ENCODE peak calls at places on chromosomes 12 and 14, in four cellular contexts. G, F, K and A are unnamed samples.
A peak's percentile ranks its signal among the peaks of the same experiment; 100 is the strongest.

GRCh38 chr14:32080001-32080510 is 3.0 kb downstream of the ARHGAP5 start:
- DNase-seq in F (no peak), K (no peak), G (no peak), A (no peak)

GRCh38 chr14:100900837-100901390 is 2.6 kb downstream of the RTL1 start:
- DNase-seq in G (no peak), F (peak; percentile 50), K (peak; percentile 54), A (no peak)

GRCh38 chr12:99128246-99128645 is 483.2 kb downstream of the APAF1 start:
- DNase-seq in K (no peak), G (no peak), F (no peak), A (no peak)

GRCh38 chr12:10372534-10372931 is 17.3 kb downstream of the KLRK1 start:
- DNase-seq in G (no peak), K (no peak), F (peak; percentile 64), A (no peak)

GRCh38 chr14:78697341-78697740 is 527.2 kb downstream of the NRXN3 start:
- DNase-seq in G (no peak), K (peak; percentile 36), F (no peak), A (peak; percentile 38)

GRCh38 chr14:31420013-31420318 is 384 bp downstream of the HEATR5A start:
- DNase-seq in G (peak; percentile 50), F (peak; percentile 84), K (peak; percentile 52), A (no peak)

GRCh38 chr12:128795530-128796361 is 28.0 kb downstream of the SLC15A4 start:
- DNase-seq in K (no peak), G (no peak), F (no peak), A (no peak)

GRCh38 chr12:132766380-132767085 is 4.9 kb upstream of the ANKLE2 start:
- DNase-seq in G (no peak), F (peak; percentile 36), K (no peak), A (no peak)

GRCh38 chr14:99774526-99775307 is 18.5 kb upstream of the EML1 start:
- DNase-seq in K (no peak), G (no peak), F (peak; percentile 59), A (no peak)

GRCh38 chr14:56199095-56199975 is 81.1 kb downstream of the PELI2 start:
- DNase-seq in G (peak; percentile 55), K (peak; percentile 95), F (no peak), A (peak; percentile 46)

GRCh38 chr14:52313903-52314481 is at the start of gene PTGER2:
- DNase-seq in K (peak; percentile 63), G (peak; percentile 50), F (peak; percentile 95), A (peak; percentile 75)

GRCh38 chr12:22101749-22102243 is 55.8 kb downstream of the CMAS start:
- DNase-seq in K (no peak), F (peak; percentile 10), G (peak; percentile 11), A (peak; percentile 65)

GRCh38 chr14:71029236-71029781 is 122.0 kb downstream of the PCNX1 start:
- DNase-seq in G (no peak), F (no peak), K (no peak), A (peak; percentile 56)

GRCh38 chr12:99442758-99443157 is 204.8 kb upstream of the GARIN6 start:
- DNase-seq in K (no peak), F (no peak), G (no peak), A (no peak)

GRCh38 chr12:123519151-123520001 is 14.1 kb downstream of the RILPL1 start:
- DNase-seq in K (peak; percentile 64), F (peak; percentile 11), G (no peak), A (peak; percentile 78)

GRCh38 chr12:108768591-108769500 is 37.5 kb upstream of the CORO1C start:
- DNase-seq in K (peak; percentile 71), F (peak; percentile 89), G (peak; percentile 44), A (no peak)

DNA sequence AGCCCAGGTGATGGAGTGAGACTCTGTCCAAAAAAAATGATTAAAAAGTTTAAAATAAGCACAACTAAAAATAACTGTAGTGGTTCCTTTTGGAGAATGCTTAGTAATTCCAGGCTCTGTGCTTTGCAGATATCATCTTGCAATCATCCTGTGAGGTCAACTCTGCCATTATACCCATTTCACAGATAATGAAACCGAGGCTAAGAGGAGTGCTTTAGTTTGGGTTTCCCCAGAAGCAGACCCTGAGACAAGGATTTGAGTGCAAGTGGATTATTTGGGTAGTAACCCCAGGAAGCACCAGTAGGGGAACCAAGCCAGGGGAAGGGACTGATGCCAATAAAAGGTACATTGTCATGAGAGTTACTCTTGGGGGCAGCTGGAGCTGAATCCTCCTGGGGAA is 44.7 kb downstream of the RIN3 start:
- DNase-seq in K (no peak), G (no peak), F (no peak), A (no peak)
- TF ChIP-seq CTCF in K (no peak), G (no peak), F (no peak), A (no peak)

DNA sequence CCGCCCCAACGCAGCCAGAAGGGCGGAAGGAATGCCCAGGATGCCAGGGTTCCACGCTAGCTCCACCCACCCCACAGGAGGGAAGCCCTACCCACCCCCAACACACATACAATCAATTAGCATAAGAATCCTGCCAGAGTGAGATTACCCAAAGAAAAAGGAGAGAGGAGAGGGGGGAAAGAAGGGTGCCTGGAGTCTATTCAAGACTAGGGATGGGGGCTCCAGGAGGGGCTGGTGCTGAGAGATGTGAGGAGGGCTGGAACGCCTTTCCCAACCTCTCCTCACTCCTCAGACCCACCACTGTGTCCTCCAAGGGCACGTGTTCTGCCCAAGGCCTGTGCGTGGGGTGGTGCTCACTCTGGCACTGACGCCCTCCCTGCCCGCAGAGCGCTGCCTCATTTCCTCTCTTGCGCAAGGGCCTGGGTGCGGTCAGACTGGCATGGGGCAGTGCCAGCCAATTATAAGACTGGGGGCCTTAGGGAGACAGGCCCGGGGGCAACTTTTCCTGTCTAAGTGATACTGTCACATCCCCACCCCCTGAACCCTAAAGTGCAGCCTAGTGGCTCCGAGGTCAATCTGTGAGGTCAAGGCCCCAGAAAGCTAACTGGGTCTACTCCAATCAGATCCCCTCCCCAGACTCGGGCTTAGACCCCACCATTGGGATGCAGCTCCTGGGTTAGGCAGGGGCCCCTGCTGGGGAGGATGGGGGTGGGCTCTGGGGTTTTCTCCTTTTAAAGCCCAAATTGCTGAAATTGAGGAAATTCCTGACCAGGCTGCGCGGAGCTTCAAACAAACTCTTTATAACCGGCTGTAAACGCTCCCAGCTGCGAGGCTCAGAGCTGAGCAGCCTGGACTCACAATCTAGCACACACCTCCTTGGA is 10.2 kb upstream of the ITGB7 start:
- DNase-seq in K (peak; percentile 52), G (no peak), F (peak; percentile 83), A (no peak)
- H3K4me3 ChIP-seq in K (no peak overlapping the region), G (no peak overlapping the region), F (no peak overlapping the region), A (no peak overlapping the region)

GRCh38 chr12:11943919-11944318 is 126.8 kb upstream of the BCL2L14 start:
- DNase-seq in K (no peak), F (no peak), G (no peak), A (no peak)

GRCh38 chr12:11939223-11939622 is 131.5 kb upstream of the BCL2L14 start:
- DNase-seq in G (no peak), F (no peak), K (no peak), A (no peak)

GRCh38 chr12:11946161-11946560 is 124.6 kb upstream of the BCL2L14 start:
- DNase-seq in F (no peak), K (no peak), G (no peak), A (no peak)

GRCh38 chr12:11944321-11944720 is 126.4 kb upstream of the BCL2L14 start:
- DNase-seq in F (no peak), K (no peak), G (no peak), A (no peak)

GRCh38 chr12:11941601-11942360 is 129.0 kb upstream of the BCL2L14 start:
- DNase-seq in F (no peak), G (no peak), K (no peak), A (peak; percentile 75)
- TF ChIP-seq CTCF in F (no peak), G (no peak), K (no peak), A (no peak)

GRCh38 chr12:96395236-96395635 is 5.0 kb downstream of the CDK17 start:
- DNase-seq in G (no peak), K (no peak), F (no peak), A (no peak)
- H3K4me3 ChIP-seq in G (no peak overlapping the region), K (no peak overlapping the region), F (no peak overlapping the region), A (no peak overlapping the region)

GRCh38 chr12:86186449-86186848 is 69.7 kb downstream of the MGAT4C start:
- DNase-seq in F (no peak), G (no peak), K (peak; percentile 18), A (no peak)
- TF ChIP-seq CTCF in F (no peak), G (no peak), K (no peak), A (no peak)

GRCh38 chr12:118103231-118103600 is 595 bp downstream of the VSIG10 start:
- DNase-seq in K (peak; percentile 28), F (peak; percentile 31), G (no peak), A (no peak)

GRCh38 chr12:118103601-118104382 is at the start of gene VSIG10:
- DNase-seq in K (peak; percentile 81), G (peak; percentile 35), F (peak; percentile 89), A (no peak)

GRCh38 chr12:118101051-118101450 is 2.8 kb downstream of the VSIG10 start:
- DNase-seq in K (no peak), G (no peak), F (no peak), A (no peak)

GRCh38 chr12:118102070-118102469 is 1.7 kb downstream of the VSIG10 start:
- DNase-seq in G (no peak), K (peak; percentile 49), F (peak; percentile 35), A (no peak)

GRCh38 chr12:118102609-118103008 is 1.2 kb downstream of the VSIG10 start:
- DNase-seq in K (no peak), G (no peak), F (no peak), A (no peak)
- H3K4me3 ChIP-seq in K (peak overlapping the region; percentile 69), G (no peak overlapping the region), F (peak overlapping the region; percentile 66), A (peak overlapping the region; percentile 72)

GRCh38 chr12:63223128-63223527 is 72.1 kb upstream of the AVPR1A start:
- DNase-seq in F (no peak), G (no peak), K (no peak), A (no peak)

GRCh38 chr12:63222582-63222981 is 71.6 kb upstream of the AVPR1A start:
- DNase-seq in G (no peak), K (no peak), F (no peak), A (no peak)

DNA sequence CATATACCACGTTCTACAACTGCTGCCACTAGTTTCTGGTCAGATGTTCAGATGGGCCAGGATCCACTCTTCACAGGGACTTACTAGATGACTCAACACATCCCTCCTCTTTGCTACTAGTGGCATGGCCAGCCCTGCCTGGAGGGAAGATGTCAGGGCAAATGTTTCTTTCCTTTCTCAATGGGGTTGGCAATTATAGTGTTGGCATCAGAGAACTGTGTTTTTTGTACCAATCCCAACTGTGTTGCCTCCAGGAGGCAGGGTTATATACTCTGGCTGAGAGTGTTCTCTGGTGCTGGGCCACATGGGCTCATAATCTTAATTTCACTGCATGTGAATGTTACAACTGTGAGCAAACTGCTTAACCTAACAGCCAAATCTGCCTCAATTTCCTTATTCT is 69.9 kb upstream of the AVPR1A start:
- DNase-seq in G (no peak), F (no peak), K (no peak), A (no peak)
- TF ChIP-seq CTCF in G (no peak), F (no peak), K (no peak), A (no peak)

GRCh38 chr12:49776413-49776812 is 35.1 kb downstream of the TMBIM6 start:
- DNase-seq in F (peak; percentile 59), G (peak; percentile 38), K (peak; percentile 83), A (peak; percentile 14)
- H3K4me3 ChIP-seq in F (no peak overlapping the region), G (no peak overlapping the region), K (no peak overlapping the region), A (no peak overlapping the region)